ENCODE peak calls at places on chromosome X, in nine cellular contexts. B is left ventricle myocardium inferior, H is lung, X is K562, N is iPS DF 6.9, G is tibial artery, I is breast epithelium, S is stomach, P is adipocyte. Y is an unnamed sample.

GRCh38 chrX:134692990-134693389 is 34.7 kb upstream of the PLAC1 start:
- DNase-seq in S (no peak), N (no peak), X (no peak), P (no peak), I (no peak), G (no peak), B (no peak), H (no peak), Y (no peak)

GRCh38 chrX:121831601-121832000 is 784.2 kb downstream of the GLUD2 start:
- DNase-seq in I (no peak), P (peak; percentile 7), H (no peak), S (no peak), N (no peak), G (no peak), B (no peak), X (no peak), Y (no peak)

GRCh38 chrX:68822641-68823410 is 6.0 kb upstream of the EFNB1 start:
- DNase-seq in I (no peak), B (peak; percentile 38), P (peak; percentile 67), N (no peak), G (no peak), S (no peak), X (peak; percentile 40), H (no peak), Y (peak; percentile 53)

GRCh38 chrX:97267916-97268680 is 384.4 kb downstream of the RPA4 start:
- DNase-seq in B (no peak), X (no peak), G (no peak), P (peak; percentile 18), N (no peak), I (no peak), H (no peak), S (no peak), Y (no peak)

GRCh38 chrX:40471965-40472648 is 108.7 kb upstream of the ATP6AP2 start:
- DNase-seq in G (no peak), X (no peak), I (peak; percentile 52), S (peak; percentile 38), N (no peak), H (peak; percentile 34), P (peak; percentile 58), B (no peak), Y (peak; percentile 86)

GRCh38 chrX:102835504-102836146 is 101.4 kb upstream of the RAB40AL start:
- DNase-seq in H (no peak), P (peak; percentile 27), N (peak; percentile 5), B (no peak), G (no peak), I (no peak), X (peak; percentile 12), S (no peak), Y (no peak)

GRCh38 chrX:49042581-49043219 is 457 bp downstream of the TFE3 start:
- DNase-seq in S (no peak), H (no peak), P (peak; percentile 52), X (no peak), N (no peak), B (no peak), I (no peak), G (peak; percentile 71), Y (no peak)

GRCh38 chrX:131812847-131813825 is 210.0 kb upstream of the STK26 start:
- DNase-seq in I (peak; percentile 53), G (peak; percentile 65), P (peak; percentile 37), N (no peak), B (no peak), X (peak; percentile 22), H (peak; percentile 81), S (peak; percentile 76), Y (no peak)

GRCh38 chrX:97860206-97860605 is 976.5 kb downstream of the RPA4 start:
- DNase-seq in S (no peak), P (no peak), G (no peak), N (no peak), X (no peak), I (no peak), B (no peak), H (no peak), Y (no peak)

GRCh38 chrX:40175416-40176255 is 77.9 kb upstream of the BCOR start:
- DNase-seq in H (peak; percentile 74), P (peak; percentile 67), G (peak; percentile 87), X (peak; percentile 56), N (no peak), I (no peak), S (peak; percentile 65), B (peak; percentile 74), Y (peak; percentile 74)

GRCh38 chrX:1386338-1387127 is 5.4 kb downstream of the SLC25A6 start:
- DNase-seq in X (peak; percentile 10), I (peak; percentile 44), P (no peak), H (no peak), S (peak; percentile 19), N (no peak), B (no peak), G (peak; percentile 62), Y (no peak)

GRCh38 chrX:20333672-20334071 is 67.0 kb upstream of the RPS6KA3 start:
- DNase-seq in X (no peak), S (no peak), B (no peak), I (no peak), P (no peak), G (no peak), N (no peak), H (no peak), Y (no peak)

GRCh38 chrX:38868941-38869378 is 67.7 kb downstream of the MID1IP1 start:
- DNase-seq in S (no peak), G (no peak), N (no peak), B (no peak), X (no peak), P (peak; percentile 22), I (no peak), H (no peak), Y (no peak)

GRCh38 chrX:71617742-71618141 is 569 bp downstream of the CXCR3 start:
- DNase-seq in X (no peak), H (no peak), S (no peak), P (no peak), B (no peak), N (no peak), G (no peak), I (no peak), Y (no peak)

GRCh38 chrX:397575-397974 is 10.9 kb upstream of the PPP2R3B start:
- DNase-seq in H (no peak), I (no peak), G (no peak), S (no peak), B (peak; percentile 38), X (no peak), N (no peak), P (peak; percentile 71), Y (peak; percentile 84)

GRCh38 chrX:65941775-65942174 is 98.1 kb downstream of the VSIG4 start:
- DNase-seq in G (no peak), S (no peak), P (no peak), H (no peak), N (no peak), B (no peak), X (no peak), I (no peak), Y (no peak)

DNA sequence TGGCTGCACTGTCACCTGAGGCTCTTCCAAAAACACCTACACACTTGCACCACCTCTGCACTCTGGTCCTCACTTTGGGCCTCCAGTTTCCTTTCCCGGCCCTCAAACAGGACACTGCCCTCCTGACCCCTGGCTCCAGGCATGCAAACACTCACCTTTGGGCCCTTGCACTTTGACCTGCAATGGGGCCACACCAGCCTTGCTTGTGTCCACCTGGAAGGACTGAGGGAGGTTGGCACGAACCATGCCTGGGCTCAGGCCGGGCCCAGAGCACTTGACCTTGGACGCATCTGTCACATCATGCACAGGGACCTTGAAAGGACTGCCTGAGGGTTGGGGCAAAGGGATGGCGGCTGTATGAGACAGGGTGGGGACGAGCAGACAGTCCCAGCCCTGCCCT is 15.6 kb downstream of the FLNA start:
- DNase-seq in B (no peak), X (no peak), N (no peak), P (no peak), G (no peak), I (no peak), H (no peak), S (no peak), Y (no peak)
- H3K36me3 ChIP-seq in B (peaks cover 95% of the 10 kb centered on the region), X (peaks cover 94% of the 10 kb centered on the region), N (peaks cover 90% of the 10 kb centered on the region), P (peaks cover 82% of the 10 kb centered on the region), G (peaks cover 93% of the 10 kb centered on the region), I (no peaks in the 10 kb centered on the region), H (peaks cover 77% of the 10 kb centered on the region), S (peaks cover 88% of the 10 kb centered on the region), Y (peaks cover 13% of the 10 kb centered on the region)

GRCh38 chrX:74259879-74260491 is 44.0 kb upstream of the ZCCHC13 start:
- DNase-seq in P (no peak), S (no peak), X (no peak), B (no peak), N (no peak), H (no peak), G (no peak), I (no peak), Y (no peak)
- H3K36me3 ChIP-seq in P (peaks cover 63% of the 10 kb centered on the region), S (peaks cover 24% of the 10 kb centered on the region), X (peaks cover 22% of the 10 kb centered on the region), B (peaks cover 21% of the 10 kb centered on the region), N (no peaks in the 10 kb centered on the region), H (peaks cover 6% of the 10 kb centered on the region), G (peaks cover 18% of the 10 kb centered on the region), I (no peaks in the 10 kb centered on the region), Y (peaks cover 65% of the 10 kb centered on the region)

DNA sequence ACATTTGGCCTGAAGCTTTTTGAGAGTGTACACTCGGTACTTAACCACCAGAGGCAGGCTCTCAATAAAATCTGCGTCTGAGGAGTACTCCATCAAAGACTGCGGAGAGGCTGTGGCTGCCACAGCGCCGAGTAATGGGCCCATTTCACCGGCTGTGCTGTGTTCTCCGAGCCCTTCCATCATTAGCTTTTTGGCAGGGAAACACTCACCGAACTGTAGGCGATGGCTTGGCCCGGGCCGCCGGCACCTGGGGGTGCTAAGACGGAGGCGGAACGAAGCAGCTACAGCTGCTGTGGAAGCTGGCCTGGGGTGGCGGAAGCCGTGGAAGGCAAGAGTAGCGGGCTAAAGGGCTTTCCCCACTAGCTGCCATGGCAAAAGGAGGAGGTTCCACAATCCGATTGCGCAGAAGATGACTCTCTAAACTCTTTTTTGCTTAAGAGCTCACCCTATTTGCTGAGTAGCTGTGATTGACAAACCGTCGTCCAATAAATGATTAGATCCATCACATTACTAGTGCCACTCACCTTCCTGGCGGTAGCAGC is 48.5 kb upstream of the PABPC1L2A start:
- DNase-seq in G (no peak), B (no peak), S (no peak), H (no peak), P (no peak), I (no peak), X (no peak), N (peak; percentile 47), Y (no peak)
- H3K36me3 ChIP-seq in G (no peaks in the 10 kb centered on the region), B (no peaks in the 10 kb centered on the region), S (no peaks in the 10 kb centered on the region), H (no peaks in the 10 kb centered on the region), P (no peaks in the 10 kb centered on the region), I (no peaks in the 10 kb centered on the region), X (no peaks in the 10 kb centered on the region), N (no peaks in the 10 kb centered on the region), Y (no peaks in the 10 kb centered on the region)

GRCh38 chrX:15815779-15816452 is 25.6 kb downstream of the ZRSR2 start:
- DNase-seq in P (peak; percentile 37), I (no peak), B (no peak), G (no peak), X (peak; percentile 13), S (no peak), H (no peak), N (no peak), Y (peak; percentile 47)

GRCh38 chrX:15812212-15812938 is 22.1 kb downstream of the ZRSR2 start:
- DNase-seq in I (no peak), H (no peak), N (no peak), P (no peak), B (no peak), X (no peak), G (no peak), S (no peak), Y (no peak)

GRCh38 chrX:15816453-15816838 is 26.2 kb downstream of the ZRSR2 start:
- DNase-seq in P (no peak), I (no peak), B (no peak), H (no peak), X (no peak), S (no peak), G (no peak), N (no peak), Y (no peak)

GRCh38 chrX:15816886-15817285 is 26.6 kb downstream of the ZRSR2 start:
- DNase-seq in G (no peak), S (no peak), H (no peak), I (no peak), X (no peak), P (no peak), B (no peak), N (no peak), Y (peak; percentile 67)

GRCh38 chrX:15814811-15815210 is 24.5 kb downstream of the ZRSR2 start:
- DNase-seq in G (no peak), I (no peak), X (no peak), S (no peak), P (no peak), H (no peak), N (no peak), B (no peak), Y (no peak)
- H3K36me3 ChIP-seq in G (peaks cover 82% of the 10 kb centered on the region), I (no peaks in the 10 kb centered on the region), X (peaks cover 34% of the 10 kb centered on the region), S (peaks cover 100% of the 10 kb centered on the region), P (peaks cover 51% of the 10 kb centered on the region), H (peaks cover 14% of the 10 kb centered on the region), N (no peaks in the 10 kb centered on the region), B (peaks cover 14% of the 10 kb centered on the region), Y (peaks cover 42% of the 10 kb centered on the region)

Y was measured in SJCRH30.